ENCODE peak calls at places on chromosomes 7 and 10, in four cellular contexts. U is lung microvascular endothelial cell; J is CD8-positive, alpha-beta T cell; P is GDM1. N is an unnamed sample.

GRCh38 chr7:155184923-155185322 is 112.8 kb upstream of the INSIG1 start:
- DNase-seq in U (no peak), J (no peak), P (no peak), N (no peak)

GRCh38 chr7:15561840-15562239 is at the start of gene AGMO:
- DNase-seq in U (peak), J (no peak), P (no peak), N (peak)

GRCh38 chr7:104950754-104951153 is 63.3 kb upstream of the KMT2E start:
- DNase-seq in U (no peak), J (no peak), P (no peak), N (no peak)

GRCh38 chr10:63236113-63236935 is 103.2 kb downstream of the NRBF2 start:
- DNase-seq in U (peak), J (no peak), P (peak), N (no peak)

GRCh38 chr10:815338-816104 is 116.0 kb downstream of the LARP4B start:
- DNase-seq in U (no peak), J (no peak), P (no peak), N (no peak)

GRCh38 chr7:79090543-79090942 is 362.9 kb downstream of the MAGI2 start:
- DNase-seq in U (no peak), J (no peak), P (no peak), N (no peak)

GRCh38 chr10:78255796-78256638 is 222.4 kb downstream of the RPS24 start:
- DNase-seq in U (peak), J (no peak), P (no peak), N (no peak)

GRCh38 chr7:127654404-127655392 is 2.7 kb downstream of the SND1 start:
- DNase-seq in U (peak), J (no peak), P (no peak), N (no peak)

GRCh38 chr10:101771380-101771779 is 4.5 kb downstream of the FGF8 start:
- DNase-seq in U (no peak), J (no peak), P (no peak), N (no peak)

GRCh38 chr10:101570764-101571572 is 17.1 kb downstream of the POLL start:
- DNase-seq in U (no peak), J (no peak), P (peak), N (no peak)

GRCh38 chr10:126175586-126176258 is 212.6 kb downstream of the ADAM12 start:
- DNase-seq in U (no peak), J (no peak), P (no peak), N (no peak)

GRCh38 chr10:123119081-123119480 is 16.7 kb upstream of the HMX3 start:
- DNase-seq in U (no peak), J (no peak), P (no peak), N (no peak)

GRCh38 chr7:44286618-44287487 is 38.5 kb downstream of the CAMK2B start:
- DNase-seq in U (no peak), J (no peak), P (no peak), N (no peak)

GRCh38 chr7:45088146-45088701 is 545 bp downstream of the NACAD start:
- DNase-seq in U (no peak), J (no peak), P (no peak), N (no peak)

GRCh38 chr7:24669971-24670591 is 87.2 kb downstream of the GSDME start:
- DNase-seq in U (peak), J (no peak), P (no peak), N (no peak)

GRCh38 chr10:125428054-125428453 is 254.9 kb downstream of the TEX36 start:
- DNase-seq in U (no peak), J (no peak), P (no peak), N (no peak)

GRCh38 chr7:130294314-130294713 is 1.4 kb downstream of the CPA4 start:
- DNase-seq in U (no peak), J (no peak), P (no peak), N (no peak)

GRCh38 chr7:138951953-138952352 is 29.2 kb downstream of the KIAA1549 start:
- DNase-seq in U (no peak), J (no peak), P (no peak), N (no peak)

GRCh38 chr10:71389768-71390434 is 6.8 kb upstream of the CDH23 start:
- DNase-seq in U (no peak), J (no peak), P (no peak), N (no peak)

GRCh38 chr10:45470098-45471012 is 96.3 kb downstream of the ALOX5 start:
- DNase-seq in U (peak), J (peak), P (peak), N (no peak)

GRCh38 chr7:24851791-24852190 is 94.5 kb upstream of the GSDME start:
- DNase-seq in U (peak), J (no peak), P (no peak), N (no peak)

GRCh38 chr10:78639629-78640028 is 429.1 kb upstream of the ZMIZ1 start:
- DNase-seq in U (no peak), J (no peak), P (no peak), N (no peak)

GRCh38 chr7:6284461-6285360 is 12.3 kb upstream of the CYTH3 start:
- DNase-seq in U (peak), J (no peak), P (no peak), N (no peak)

GRCh38 chr7:24708244-24708643 is 49.0 kb downstream of the GSDME start:
- DNase-seq in U (no peak), J (no peak), P (no peak), N (no peak)

GRCh38 chr10:68564712-68565111 is 4.6 kb downstream of the TET1 start:
- DNase-seq in U (no peak), J (no peak), P (no peak), N (no peak)

GRCh38 chr10:18822156-18822555 is 162.9 kb downstream of the ARL5B start:
- DNase-seq in U (peak), J (no peak), P (no peak), N (no peak)

GRCh38 chr10:72329290-72330058 is 25.2 kb downstream of the DNAJB12 start:
- DNase-seq in U (no peak), J (no peak), P (no peak), N (no peak)

GRCh38 chr7:9026121-9026520 is 592.7 kb downstream of the NXPH1 start:
- DNase-seq in U (no peak), J (no peak), P (no peak), N (no peak)

GRCh38 chr10:29746080-29746797 is 111.5 kb upstream of the SVIL start:
- DNase-seq in U (peak), J (no peak), P (no peak), N (no peak)

GRCh38 chr10:78524941-78525340 is 491.3 kb downstream of the RPS24 start:
- DNase-seq in U (no peak), J (no peak), P (no peak), N (peak)

N was measured in NCI-H1092 treated with DMSO at 0.1 percent for 48 hours.